ENCODE peak calls at places on chromosomes 7 and 10, in eight cellular contexts. R, Q, P, I, O, K, M and N are unnamed samples.

GRCh38 chr10:130137659-130138478 is 1.7 kb downstream of the GLRX3 start:
- DNase-seq in R (no peak), Q (no peak), P (no peak), I (no peak), O (no peak), K (no peak), M (no peak), N (no peak)

GRCh38 chr7:155265144-155265543 is 32.5 kb upstream of the INSIG1 start:
- DNase-seq in R (no peak), Q (no peak), P (no peak), I (no peak), O (no peak), K (no peak), M (no peak), N (no peak)

GRCh38 chr10:96974348-96974747 is 142.2 kb downstream of the LCOR start:
- DNase-seq in R (no peak), Q (no peak), P (no peak), I (no peak), O (no peak), K (no peak), M (peak; percentile 30), N (no peak)

GRCh38 chr10:28580825-28581224 is 47.9 kb downstream of the WAC start:
- DNase-seq in R (no peak), Q (no peak), P (no peak), I (no peak), O (no peak), K (no peak), M (no peak), N (no peak)

GRCh38 chr10:6138456-6138855 is 49.6 kb downstream of the RBM17 start:
- DNase-seq in R (no peak), Q (no peak), P (no peak), I (no peak), O (no peak), K (no peak), M (no peak), N (peak; percentile 17)

GRCh38 chr10:86411281-86411841 is 44.8 kb upstream of the GRID1 start:
- DNase-seq in R (no peak), Q (no peak), P (peak; percentile 51), I (no peak), O (peak; percentile 72), K (no peak), M (peak; percentile 52), N (no peak)

GRCh38 chr7:136183981-136184380 is 206.8 kb upstream of the MTPN start:
- DNase-seq in R (no peak), Q (no peak), P (peak; percentile 11), I (no peak), O (no peak), K (no peak), M (no peak), N (no peak)

GRCh38 chr10:51341216-51341615 is 266.9 kb downstream of the PRKG1 start:
- DNase-seq in R (no peak), Q (no peak), P (no peak), I (no peak), O (no peak), K (no peak), M (no peak), N (no peak)

GRCh38 chr7:98551541-98552273 is 65.4 kb upstream of the NPTX2 start:
- DNase-seq in R (no peak), Q (no peak), P (no peak), I (no peak), O (no peak), K (no peak), M (no peak), N (no peak)

GRCh38 chr10:60394444-60394843 is 4.8 kb upstream of the ANK3 start:
- DNase-seq in R (no peak), Q (no peak), P (no peak), I (peak; percentile 49), O (no peak), K (no peak), M (no peak), N (no peak)

GRCh38 chr10:118034755-118035154 is 12.0 kb downstream of the RAB11FIP2 start:
- DNase-seq in R (no peak), Q (no peak), P (no peak), I (no peak), O (no peak), K (no peak), M (no peak), N (no peak)